ENCODE peak calls at places on chromosomes 2 and 18, in six cellular contexts. F is HFF-Myc, H is HCT116, S is lower lobe of right lung, R is H9, L is astrocyte of the spinal cord. W is an unnamed sample.

GRCh38 chr2:24969784-24970183 is 2.0 kb downstream of the DNAJC27 start:
- DNase-seq in F (no peak), H (no peak), S (no peak), R (no peak), L (no peak), W (no peak)

GRCh38 chr2:130327703-130328527 is 14.8 kb upstream of the IMP4 start:
- DNase-seq in F (no peak), H (no peak), S (no peak), R (peak; percentile 83), L (peak; percentile 85), W (no peak)

GRCh38 chr2:65296971-65297370 is 69.3 kb downstream of the ACTR2 start:
- DNase-seq in F (no peak), H (no peak), S (no peak), R (no peak), L (no peak), W (no peak)

GRCh38 chr2:205902041-205902898 is 183.7 kb downstream of the INO80D start:
- DNase-seq in F (no peak), H (no peak), S (no peak), R (no peak), L (no peak), W (no peak)

GRCh38 chr2:223947711-223948205 is 2.6 kb upstream of the WDFY1 start:
- DNase-seq in F (no peak), H (no peak), S (no peak), R (no peak), L (no peak), W (no peak)

GRCh38 chr2:168525741-168526140 is 69.7 kb downstream of the CERS6 start:
- DNase-seq in F (no peak), H (no peak), S (no peak), R (no peak), L (no peak), W (no peak)

GRCh38 chr2:240287496-240288086 is 147.1 kb upstream of the OTOS start:
- DNase-seq in F (no peak), H (no peak), S (no peak), R (peak; percentile 34), L (no peak), W (no peak)

GRCh38 chr18:55577812-55578539 is 10.0 kb downstream of the TCF4 start:
- DNase-seq in F (no peak), H (no peak), S (no peak), R (no peak), L (no peak), W (no peak)

GRCh38 chr2:233146194-233146593 is 86.1 kb downstream of the INPP5D start:
- DNase-seq in F (no peak), H (no peak), S (no peak), R (no peak), L (no peak), W (no peak)

GRCh38 chr2:212548459-212548815 is 9.8 kb upstream of the ERBB4 start:
- DNase-seq in F (peak; percentile 5), H (peak; percentile 28), S (no peak), R (no peak), L (peak; percentile 51), W (no peak)

GRCh38 chr18:57095884-57096283 is 51.0 kb upstream of the BOD1L2 start:
- DNase-seq in F (no peak), H (no peak), S (no peak), R (peak; percentile 26), L (peak; percentile 2), W (no peak)

GRCh38 chr18:37161491-37161890 is 332.6 kb downstream of the KIAA1328 start:
- DNase-seq in F (no peak), H (no peak), S (no peak), R (no peak), L (no peak), W (no peak)

GRCh38 chr18:14916181-14916580 is 168.2 kb downstream of the ANKRD30B start:
- DNase-seq in F (no peak), H (no peak), S (no peak), R (no peak), L (no peak), W (no peak)

GRCh38 chr2:69946351-69947077 is 14.9 kb downstream of the ASPRV1 start:
- DNase-seq in F (no peak), H (peak; percentile 34), S (no peak), R (no peak), L (peak; percentile 63), W (no peak)

GRCh38 chr2:467101-467500 is 179.2 kb upstream of the ALKAL2 start:
- DNase-seq in F (no peak), H (no peak), S (no peak), R (no peak), L (no peak), W (no peak)

GRCh38 chr2:109614715-109615636 is 812 bp downstream of the SOWAHC start:
- DNase-seq in F (no peak), H (no peak), S (peak; percentile 56), R (peak; percentile 50), L (no peak), W (peak; percentile 50)

GRCh38 chr2:47422016-47422415 is 19.1 kb downstream of the MSH2 start:
- DNase-seq in F (no peak), H (no peak), S (no peak), R (no peak), L (peak; percentile 13), W (no peak)

GRCh38 chr2:32864337-32864736 is 82.4 kb upstream of the LTBP1 start:
- DNase-seq in F (no peak), H (no peak), S (no peak), R (no peak), L (peak; percentile 81), W (no peak)

GRCh38 chr2:56260415-56260814 is 76.6 kb downstream of the CCDC85A start:
- DNase-seq in F (no peak), H (no peak), S (no peak), R (no peak), L (no peak), W (no peak)

GRCh38 chr2:20111311-20112131 is 60.1 kb upstream of the LAPTM4A start:
- DNase-seq in F (no peak), H (no peak), S (no peak), R (no peak), L (no peak), W (no peak)
- TF ChIP-seq CTCF in F (no peak), H (no peak), S (no peak), R (no peak), L (no peak), W (no peak)

GRCh38 chr2:157839822-157840221 is 36.3 kb downstream of the ACVR1 start:
- DNase-seq in F (no peak), H (no peak), S (no peak), R (no peak), L (no peak), W (no peak)
- TF ChIP-seq CTCF in F (no peak), H (no peak), S (no peak), R (no peak), L (no peak), W (no peak)

GRCh38 chr2:237488901-237489860 is 2.1 kb downstream of the MLPH start:
- DNase-seq in F (no peak), H (no peak), S (no peak), R (no peak), L (peak; percentile 65), W (no peak)
- TF ChIP-seq CTCF in F (no peak), H (no peak), S (no peak), R (no peak), L (no peak), W (no peak)

GRCh38 chr2:105888625-105889024 is 143.9 kb downstream of the NCK2 start:
- DNase-seq in F (no peak), H (peak; percentile 7), S (no peak), R (no peak), L (no peak), W (no peak)
- TF ChIP-seq CTCF in F (no peak), H (peak; percentile 47), S (no peak), R (peak; percentile 60), L (no peak), W (peak; percentile 11)

GRCh38 chr2:10303634-10304378 is 1.1 kb downstream of the HPCAL1 start:
- DNase-seq in F (no peak), H (no peak), S (peak; percentile 80), R (no peak), L (peak; percentile 38), W (no peak)
- TF ChIP-seq CTCF in F (peak; percentile 8), H (no peak), S (no peak), R (no peak), L (peak; percentile 14), W (peak; percentile 15)

DNA sequence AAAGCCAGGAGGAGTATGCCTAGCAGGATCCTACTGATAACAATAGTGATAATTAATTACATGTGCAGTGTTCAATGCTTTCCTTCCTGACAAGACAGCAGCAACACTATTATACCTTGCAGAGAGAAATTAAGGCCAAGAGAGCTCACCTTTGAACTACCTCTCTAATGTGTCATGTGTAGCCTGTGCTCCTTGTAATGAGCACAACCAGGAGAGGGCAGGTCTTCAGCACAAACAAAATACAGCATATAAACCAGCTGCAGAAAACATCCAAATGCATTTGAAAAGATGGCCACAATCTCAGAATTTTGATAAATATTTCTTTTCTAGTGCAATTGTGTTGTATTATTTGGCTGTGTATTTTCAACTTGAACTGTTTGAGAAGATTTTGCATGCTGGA is 1425.7 kb downstream of the DSC3 start:
- DNase-seq in F (no peak), H (no peak), S (no peak), R (no peak), L (no peak), W (no peak)
- TF ChIP-seq CTCF in F (no peak), H (no peak), S (no peak), R (peak; percentile 20), L (no peak), W (no peak)

GRCh38 chr2:61179701-61180639 is 18.0 kb downstream of the C2orf74 start:
- DNase-seq in F (peak; percentile 31), H (no peak), S (no peak), R (no peak), L (peak; percentile 66), W (no peak)

GRCh38 chr2:61175036-61175435 is 13.0 kb downstream of the C2orf74 start:
- DNase-seq in F (no peak), H (no peak), S (no peak), R (no peak), L (no peak), W (no peak)

GRCh38 chr2:61178603-61179545 is 16.9 kb downstream of the C2orf74 start:
- DNase-seq in F (no peak), H (no peak), S (peak; percentile 56), R (no peak), L (no peak), W (no peak)

GRCh38 chr2:61177727-61178549 is 15.9 kb downstream of the C2orf74 start:
- DNase-seq in F (no peak), H (no peak), S (peak; percentile 57), R (peak; percentile 51), L (no peak), W (no peak)

DNA sequence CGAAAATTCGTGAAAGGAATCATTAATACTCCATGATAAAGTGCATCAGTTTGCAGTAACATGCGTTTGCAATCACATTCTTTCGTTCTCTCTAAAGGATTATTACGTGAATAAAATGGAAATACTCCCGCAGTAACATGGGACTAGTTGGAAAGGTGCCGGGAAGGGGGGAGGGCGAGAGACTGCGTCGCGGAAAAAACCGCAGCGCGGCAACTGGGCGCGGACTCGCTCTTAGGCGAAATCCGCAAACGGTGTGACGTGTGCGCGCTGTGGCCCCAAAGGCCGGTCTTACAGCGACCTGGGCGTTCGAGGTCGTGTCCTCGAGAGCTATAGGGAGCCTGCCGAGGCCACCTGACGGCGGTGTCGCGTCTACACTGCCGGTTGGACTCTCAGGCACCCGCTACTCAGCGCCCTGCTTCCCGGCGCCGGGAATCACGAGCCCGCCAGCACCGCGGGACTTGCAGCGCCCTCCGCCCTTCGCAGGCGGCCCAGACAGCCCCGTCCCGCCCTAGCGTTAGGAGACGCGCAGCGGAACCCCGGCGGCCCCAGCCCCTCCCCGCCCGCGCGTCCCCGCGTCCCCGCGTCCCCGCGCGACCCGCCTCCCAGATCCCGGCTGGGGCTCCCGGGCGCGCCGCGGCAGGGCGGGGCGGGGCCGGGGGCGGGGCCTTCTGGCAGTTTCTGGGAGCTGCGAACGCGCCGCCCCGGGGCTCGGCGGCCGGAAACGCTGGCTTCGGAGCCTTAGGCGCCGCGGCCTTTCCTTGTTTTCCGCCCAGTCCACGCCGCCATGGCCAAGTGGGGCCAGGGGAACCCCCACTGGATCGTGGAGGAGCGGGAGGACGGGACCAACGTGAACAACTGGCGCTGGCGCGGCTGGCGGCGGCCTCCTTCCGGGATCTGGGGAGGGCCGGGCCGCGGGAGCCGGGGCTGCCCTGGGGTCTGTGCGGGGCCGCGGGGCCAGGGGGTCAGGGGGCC is 15.1 kb downstream of the C2orf74 start:
- DNase-seq in F (peak; percentile 42), H (peak; percentile 69), S (peak; percentile 96), R (peak; percentile 96), L (peak; percentile 93), W (peak; percentile 96)
- TF ChIP-seq CTCF in F (no peak), H (no peak), S (no peak), R (no peak), L (no peak), W (no peak)